ENCODE peak calls at places on chromosomes 2 and 18, in eight cellular contexts. X is tibial artery; O is H9; I is CD8-positive, alpha-beta memory T cell; V is mammary epithelial cell; W is neuronal stem cell; B is body of pancreas; G is left ventricle myocardium inferior. Y is an unnamed sample.

GRCh38 chr2:98484652-98485452 is 40.2 kb downstream of the INPP4A start:
- DNase-seq in G (no peak), O (no peak), X (no peak), W (no peak), B (no peak), V (no peak), I (no peak), Y (no peak)

GRCh38 chr2:77232909-77233308 is 289.3 kb downstream of the LRRTM4 start:
- DNase-seq in I (no peak), G (no peak), V (no peak), X (no peak), B (no peak), O (no peak), W (no peak), Y (no peak)

GRCh38 chr2:33000986-33001385 is 54.2 kb downstream of the LTBP1 start:
- DNase-seq in B (no peak), X (no peak), V (no peak), I (no peak), O (no peak), G (no peak), W (no peak), Y (no peak)

GRCh38 chr2:152611458-152612231 is 105.6 kb downstream of the PRPF40A start:
- DNase-seq in B (peak; percentile 15), V (peak; percentile 28), W (no peak), G (peak; percentile 30), O (no peak), X (peak; percentile 74), I (no peak), Y (no peak)

GRCh38 chr2:151544449-151544848 is 134.7 kb downstream of the RIF1 start:
- DNase-seq in V (no peak), W (no peak), B (no peak), O (no peak), G (no peak), X (no peak), I (no peak), Y (no peak)

GRCh38 chr2:95063401-95063958 is 38.0 kb downstream of the MAL start:
- DNase-seq in B (no peak), X (no peak), G (no peak), O (no peak), V (no peak), I (no peak), W (no peak), Y (no peak)

GRCh38 chr2:216341151-216341550 is 31.1 kb downstream of the MARCHF4 start:
- DNase-seq in G (peak; percentile 31), O (no peak), B (no peak), X (no peak), V (no peak), W (no peak), I (no peak), Y (no peak)

GRCh38 chr2:165203689-165204559 is at the start of gene SCN3A:
- DNase-seq in O (peak; percentile 36), B (peak; percentile 53), I (no peak), W (peak; percentile 38), X (no peak), G (no peak), V (peak; percentile 37), Y (peak; percentile 14)

GRCh38 chr18:6219116-6219717 is 195.5 kb downstream of the L3MBTL4 start:
- DNase-seq in B (peak; percentile 12), X (no peak), V (no peak), G (no peak), O (peak; percentile 77), I (no peak), W (peak; percentile 68), Y (no peak)

GRCh38 chr2:70461414-70461813 is 92.2 kb downstream of the TGFA start:
- DNase-seq in W (no peak), B (no peak), G (no peak), X (no peak), I (no peak), V (peak; percentile 17), O (no peak), Y (no peak)

DNA sequence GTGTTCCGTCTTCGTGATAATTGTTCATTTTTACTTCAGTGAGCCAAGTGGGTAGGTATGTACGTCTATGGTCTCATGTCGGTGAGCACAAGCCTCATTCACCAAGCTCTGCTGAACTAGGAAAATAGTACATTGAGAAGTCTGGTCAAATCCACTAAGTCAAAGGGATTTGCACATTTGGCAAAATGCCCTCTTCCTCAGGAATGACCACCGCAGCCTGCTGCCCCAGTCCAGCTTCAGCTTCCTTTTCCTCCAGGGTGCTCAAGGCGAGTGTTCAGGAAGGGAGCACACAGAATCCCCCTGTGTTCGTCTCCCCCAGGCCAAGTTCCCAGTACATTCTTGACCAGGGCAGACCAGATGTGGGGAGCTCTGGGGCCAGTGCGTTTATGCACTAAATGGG is 22.9 kb downstream of the TCF7L1 start:
- DNase-seq in O (no peak), I (no peak), G (no peak), B (no peak), W (no peak), V (no peak), X (peak; percentile 25), Y (no peak)
- H3K4me1 ChIP-seq in O (peaks cover 11% of the 10 kb centered on the region), I (no peaks in the 10 kb centered on the region), G (peaks cover 78% of the 10 kb centered on the region), B (peaks cover 12% of the 10 kb centered on the region), W (peaks cover 2% of the 10 kb centered on the region), V (peaks cover 30% of the 10 kb centered on the region), X (peaks cover 69% of the 10 kb centered on the region), Y (peaks cover 6% of the 10 kb centered on the region)

GRCh38 chr2:10810175-10811161 is 2.1 kb downstream of the PDIA6 start:
- DNase-seq in W (no peak), I (no peak), V (peak; percentile 45), G (no peak), X (no peak), B (no peak), O (no peak), Y (peak; percentile 41)
- H3K27ac ChIP-seq in W (no peak overlapping the region), I (peak overlapping the region; percentile 76), V (peak overlapping the region; percentile 2), G (peak overlapping the region; percentile 16), X (peak overlapping the region; percentile 87), B (no peak overlapping the region), O (no peak overlapping the region), Y (no peak overlapping the region)

DNA sequence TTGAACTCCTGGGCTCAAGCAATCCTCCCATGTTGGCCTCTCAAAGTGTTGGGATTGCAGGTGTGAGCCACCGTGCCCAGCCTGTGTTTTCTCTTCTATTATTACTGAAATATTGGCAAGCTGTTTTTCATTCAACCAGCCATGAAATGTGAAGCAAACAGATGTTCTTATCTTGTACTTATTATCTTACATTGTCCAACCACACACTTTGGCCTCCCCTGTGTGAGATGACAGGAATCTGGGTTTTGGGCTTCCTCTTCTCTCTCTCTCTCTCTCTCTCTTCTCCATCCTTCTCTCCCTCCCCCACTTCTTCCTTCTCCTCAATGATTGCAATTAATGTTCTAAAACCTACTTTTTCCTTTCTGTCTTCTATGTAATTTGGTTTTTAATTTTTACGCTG is 33.1 kb downstream of the RAMP1 start:
- DNase-seq in X (no peak), W (no peak), B (no peak), V (no peak), G (no peak), O (no peak), I (no peak), Y (no peak)
- H3K4me1 ChIP-seq in X (peaks cover 96% of the 10 kb centered on the region), W (peaks cover 3% of the 10 kb centered on the region), B (peaks cover 55% of the 10 kb centered on the region), V (peaks cover 19% of the 10 kb centered on the region), G (peaks cover 60% of the 10 kb centered on the region), O (no peaks in the 10 kb centered on the region), I (peaks cover 5% of the 10 kb centered on the region), Y (peaks cover 8% of the 10 kb centered on the region)

GRCh38 chr2:201515573-201516246 is 64.2 kb downstream of the STRADB start:
- DNase-seq in B (no peak), V (no peak), W (no peak), X (no peak), G (no peak), I (no peak), O (no peak), Y (no peak)
- H3K27ac ChIP-seq in B (no peak overlapping the region), V (no peak overlapping the region), W (no peak overlapping the region), X (no peak overlapping the region), G (no peak overlapping the region), I (no peak overlapping the region), O (no peak overlapping the region), Y (no peak overlapping the region)

GRCh38 chr2:231674587-231675334 is 33.6 kb upstream of the PTMA start:
- DNase-seq in W (peak; percentile 72), B (peak; percentile 72), I (peak; percentile 32), V (no peak), G (peak; percentile 71), X (peak; percentile 86), O (peak; percentile 96), Y (no peak)

GRCh38 chr2:231672617-231673347 is 35.5 kb upstream of the PTMA start:
- DNase-seq in X (no peak), W (no peak), O (peak; percentile 94), V (no peak), G (no peak), B (no peak), I (peak; percentile 24), Y (peak; percentile 76)

GRCh38 chr2:231670892-231671616 is 37.3 kb upstream of the PTMA start:
- DNase-seq in X (no peak), V (no peak), G (no peak), O (peak; percentile 66), B (no peak), I (no peak), W (no peak), Y (no peak)

GRCh38 chr2:231671617-231672350 is 36.5 kb upstream of the PTMA start:
- DNase-seq in W (no peak), I (no peak), G (no peak), B (no peak), V (no peak), O (no peak), X (no peak), Y (no peak)

DNA sequence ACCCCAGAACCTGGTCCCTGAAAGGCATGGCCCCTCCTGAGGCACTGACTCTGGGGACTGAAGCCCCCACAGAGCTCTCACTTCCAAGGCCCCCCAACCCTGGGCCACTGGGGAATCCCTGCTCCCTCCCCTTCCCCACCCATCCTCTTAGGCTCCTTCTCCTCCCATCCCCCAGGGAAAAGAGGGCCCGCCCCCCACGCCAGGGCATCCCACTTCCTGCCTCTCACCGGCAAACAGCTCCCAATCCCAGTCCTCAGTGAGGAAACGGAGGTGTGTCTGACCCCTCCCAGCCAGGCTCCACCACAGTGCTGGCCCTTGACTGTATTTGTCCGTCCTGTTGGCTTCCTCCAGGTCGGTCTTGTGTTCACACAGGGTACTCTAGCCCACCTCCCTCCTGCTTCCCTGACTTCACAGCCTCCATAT is 35.0 kb upstream of the PTMA start:
- DNase-seq in G (peak; percentile 70), V (no peak), O (peak; percentile 98), W (no peak), B (no peak), I (no peak), X (no peak), Y (peak; percentile 79)
- H3K4me1 ChIP-seq in G (peaks cover 60% of the 10 kb centered on the region), V (peaks cover 24% of the 10 kb centered on the region), O (peaks cover 12% of the 10 kb centered on the region), W (peaks cover 27% of the 10 kb centered on the region), B (peaks cover 11% of the 10 kb centered on the region), I (peaks cover 7% of the 10 kb centered on the region), X (peaks cover 49% of the 10 kb centered on the region), Y (peaks cover 15% of the 10 kb centered on the region)

GRCh38 chr2:37928377-37928776 is 3.3 kb downstream of the RMDN2 start:
- DNase-seq in B (no peak), O (no peak), X (no peak), G (no peak), I (no peak), W (no peak), V (no peak), Y (no peak)
- H3K27ac ChIP-seq in B (no peak overlapping the region), O (no peak overlapping the region), X (no peak overlapping the region), G (no peak overlapping the region), I (no peak overlapping the region), W (no peak overlapping the region), V (no peak overlapping the region), Y (no peak overlapping the region)

GRCh38 chr18:4157339-4157738 is 297.8 kb downstream of the DLGAP1 start:
- DNase-seq in W (peak; percentile 8), O (no peak), I (no peak), B (no peak), X (no peak), V (no peak), G (no peak), Y (no peak)
- H3K4me1 ChIP-seq in W (peaks cover 5% of the 10 kb centered on the region), O (peaks cover 7% of the 10 kb centered on the region), I (no peaks in the 10 kb centered on the region), B (no peaks in the 10 kb centered on the region), X (peaks cover 3% of the 10 kb centered on the region), V (no peaks in the 10 kb centered on the region), G (no peaks in the 10 kb centered on the region), Y (no peaks in the 10 kb centered on the region)